ENCODE peak calls at places on chromosomes 4 and X, in eight cellular contexts. P is endothelial cell; U is CD4-positive, alpha-beta T cell; A is NCI-H1105; B is GM23248; H is EH; D is stimulated activated CD8-positive, alpha-beta memory T cell treated with anti-CD3 and anti-CD28 coated beads, Interleukin-15, amount 100 ng/mL, for 24 hours; I is tibial artery. C is an unnamed sample.

GRCh38 chrX:53950130-53950733 is 94.0 kb downstream of the PHF8 start:
- DNase-seq in P (no peak), U (no peak), A (no peak), B (no peak), H (peak), D (no peak), I (no peak), C (no peak)

GRCh38 chr4:150056569-150056968 is 21.7 kb upstream of the DCLK2 start:
- DNase-seq in P (no peak), U (no peak), A (no peak), B (peak), H (peak), D (no peak), I (no peak), C (no peak)

GRCh38 chr4:153156263-153156662 is 48.0 kb upstream of the TRIM2 start:
- DNase-seq in P (no peak), U (no peak), A (no peak), B (peak), H (no peak), D (no peak), I (no peak), C (no peak)

GRCh38 chrX:9538544-9539045 is 73.7 kb downstream of the TBL1X start:
- DNase-seq in P (no peak), U (no peak), A (peak), B (no peak), H (no peak), D (no peak), I (no peak), C (no peak)

GRCh38 chrX:40504801-40505605 is 75.8 kb upstream of the ATP6AP2 start:
- DNase-seq in P (no peak), U (no peak), A (no peak), B (peak), H (peak), D (no peak), I (no peak), C (no peak)

GRCh38 chrX:2677764-2678163 is 13.3 kb upstream of the CD99 start:
- DNase-seq in P (no peak), U (no peak), A (no peak), B (peak), H (peak), D (no peak), I (peak), C (no peak)

GRCh38 chr4:25131925-25132324 is 28.3 kb downstream of the SEPSECS start:
- DNase-seq in P (no peak), U (no peak), A (no peak), B (no peak), H (no peak), D (no peak), I (no peak), C (no peak)

GRCh38 chr4:2537011-2537830 is 774 bp downstream of the FAM193A start:
- DNase-seq in P (peak), U (peak), A (no peak), B (peak), H (peak), D (peak), I (peak), C (peak)

GRCh38 chr4:65668201-65669007 is 1.9 kb downstream of the EPHA5 start:
- DNase-seq in P (peak), U (no peak), A (no peak), B (peak), H (peak), D (no peak), I (peak), C (no peak)

GRCh38 chrX:97215166-97215565 is 331.5 kb downstream of the RPA4 start:
- DNase-seq in P (no peak), U (no peak), A (no peak), B (peak), H (peak), D (no peak), I (no peak), C (no peak)

GRCh38 chrX:15107367-15107988 is 162.4 kb downstream of the ASB9 start:
- DNase-seq in P (no peak), U (peak), A (no peak), B (no peak), H (peak), D (no peak), I (no peak), C (no peak)

GRCh38 chr4:152257601-152258066 is 278.3 kb downstream of the FBXW7 start:
- DNase-seq in P (no peak), U (no peak), A (no peak), B (peak), H (peak), D (no peak), I (no peak), C (no peak)

GRCh38 chr4:47531241-47531953 is 46.3 kb downstream of the ATP10D start:
- DNase-seq in P (no peak), U (peak), A (no peak), B (peak), H (peak), D (no peak), I (no peak), C (peak)

GRCh38 chr4:144955104-144955503 is 142.9 kb downstream of the ANAPC10 start:
- DNase-seq in P (no peak), U (no peak), A (no peak), B (no peak), H (no peak), D (no peak), I (no peak), C (no peak)

GRCh38 chr4:140267576-140267975 is 105.9 kb upstream of the SCOC start:
- DNase-seq in P (no peak), U (no peak), A (no peak), B (no peak), H (peak), D (no peak), I (no peak), C (no peak)

GRCh38 chrX:153511784-153512500 is 5.5 kb upstream of the ATP2B3 start:
- DNase-seq in P (no peak), U (no peak), A (peak), B (no peak), H (peak), D (no peak), I (no peak), C (no peak)

GRCh38 chr4:24186466-24186865 is 296.6 kb upstream of the PPARGC1A start:
- DNase-seq in P (no peak), U (no peak), A (no peak), B (no peak), H (no peak), D (no peak), I (no peak), C (no peak)

GRCh38 chrX:17500145-17500579 is 125.2 kb downstream of the NHS start:
- DNase-seq in P (no peak), U (no peak), A (no peak), B (peak), H (peak), D (no peak), I (no peak), C (no peak)